ENCODE peak calls at places on chromosome 1, in four cellular contexts. One of them, this sample, is unnamed.

GRCh38 chr1:247906504-247907047 is 11.2 kb downstream of the OR2W3 start:
- DNase-seq in activated CD4-positive, alpha-beta T cell treated with anti-CD3 and anti-CD28 coated beads for 1 hour: no peak
- DNase-seq in stimulated activated CD4-positive, alpha-beta T cell treated with anti-CD3 and anti-CD28 coated beads, Interleukin-12 subunit alpha, Interleukin-12 subunit beta, amount 100 ng/mL, for 4 hours: peak
- DNase-seq in GM04504: no peak
- DNase-seq in this sample: no peak

GRCh38 chr1:97356309-97356708 is 564.5 kb downstream of the DPYD start:
- DNase-seq in activated CD4-positive, alpha-beta T cell treated with anti-CD3 and anti-CD28 coated beads for 1 hour: no peak
- DNase-seq in stimulated activated CD4-positive, alpha-beta T cell treated with anti-CD3 and anti-CD28 coated beads, Interleukin-12 subunit alpha, Interleukin-12 subunit beta, amount 100 ng/mL, for 4 hours: no peak
- DNase-seq in GM04504: no peak
- DNase-seq in this sample: no peak

GRCh38 chr1:91742848-91743292 is 143.1 kb downstream of the TGFBR3 start:
- DNase-seq in activated CD4-positive, alpha-beta T cell treated with anti-CD3 and anti-CD28 coated beads for 1 hour: no peak
- DNase-seq in stimulated activated CD4-positive, alpha-beta T cell treated with anti-CD3 and anti-CD28 coated beads, Interleukin-12 subunit alpha, Interleukin-12 subunit beta, amount 100 ng/mL, for 4 hours: no peak
- DNase-seq in GM04504: no peak
- DNase-seq in this sample: no peak

GRCh38 chr1:31273619-31274018 is 23.0 kb downstream of the SNRNP40 start:
- DNase-seq in activated CD4-positive, alpha-beta T cell treated with anti-CD3 and anti-CD28 coated beads for 1 hour: no peak
- DNase-seq in stimulated activated CD4-positive, alpha-beta T cell treated with anti-CD3 and anti-CD28 coated beads, Interleukin-12 subunit alpha, Interleukin-12 subunit beta, amount 100 ng/mL, for 4 hours: no peak
- DNase-seq in GM04504: no peak
- DNase-seq in this sample: no peak

GRCh38 chr1:93595266-93595665 is 86.4 kb downstream of the BCAR3 start:
- DNase-seq in activated CD4-positive, alpha-beta T cell treated with anti-CD3 and anti-CD28 coated beads for 1 hour: no peak
- DNase-seq in stimulated activated CD4-positive, alpha-beta T cell treated with anti-CD3 and anti-CD28 coated beads, Interleukin-12 subunit alpha, Interleukin-12 subunit beta, amount 100 ng/mL, for 4 hours: no peak
- DNase-seq in GM04504: peak
- DNase-seq in this sample: no peak

GRCh38 chr1:178587975-178588374 is 75.1 kb downstream of the TEX35 start:
- DNase-seq in activated CD4-positive, alpha-beta T cell treated with anti-CD3 and anti-CD28 coated beads for 1 hour: no peak
- DNase-seq in stimulated activated CD4-positive, alpha-beta T cell treated with anti-CD3 and anti-CD28 coated beads, Interleukin-12 subunit alpha, Interleukin-12 subunit beta, amount 100 ng/mL, for 4 hours: no peak
- DNase-seq in GM04504: no peak
- DNase-seq in this sample: no peak

GRCh38 chr1:16724718-16725438 is 15.4 kb upstream of the RNU1-4 start:
- DNase-seq in activated CD4-positive, alpha-beta T cell treated with anti-CD3 and anti-CD28 coated beads for 1 hour: no peak
- DNase-seq in stimulated activated CD4-positive, alpha-beta T cell treated with anti-CD3 and anti-CD28 coated beads, Interleukin-12 subunit alpha, Interleukin-12 subunit beta, amount 100 ng/mL, for 4 hours: no peak
- DNase-seq in GM04504: no peak
- DNase-seq in this sample: peak

GRCh38 chr1:114231301-114231700 is 77.6 kb upstream of the SYT6 start:
- DNase-seq in activated CD4-positive, alpha-beta T cell treated with anti-CD3 and anti-CD28 coated beads for 1 hour: no peak
- DNase-seq in stimulated activated CD4-positive, alpha-beta T cell treated with anti-CD3 and anti-CD28 coated beads, Interleukin-12 subunit alpha, Interleukin-12 subunit beta, amount 100 ng/mL, for 4 hours: no peak
- DNase-seq in GM04504: no peak
- DNase-seq in this sample: no peak

GRCh38 chr1:239233626-239234025 is 152.7 kb upstream of the CHRM3 start:
- DNase-seq in activated CD4-positive, alpha-beta T cell treated with anti-CD3 and anti-CD28 coated beads for 1 hour: no peak
- DNase-seq in stimulated activated CD4-positive, alpha-beta T cell treated with anti-CD3 and anti-CD28 coated beads, Interleukin-12 subunit alpha, Interleukin-12 subunit beta, amount 100 ng/mL, for 4 hours: no peak
- DNase-seq in GM04504: no peak
- DNase-seq in this sample: no peak

GRCh38 chr1:17258116-17258757 is 9.3 kb downstream of the PADI3 start:
- DNase-seq in activated CD4-positive, alpha-beta T cell treated with anti-CD3 and anti-CD28 coated beads for 1 hour: no peak
- DNase-seq in stimulated activated CD4-positive, alpha-beta T cell treated with anti-CD3 and anti-CD28 coated beads, Interleukin-12 subunit alpha, Interleukin-12 subunit beta, amount 100 ng/mL, for 4 hours: no peak
- DNase-seq in GM04504: no peak
- DNase-seq in this sample: no peak

GRCh38 chr1:233075045-233075444 is 124.6 kb downstream of the NTPCR start:
- DNase-seq in activated CD4-positive, alpha-beta T cell treated with anti-CD3 and anti-CD28 coated beads for 1 hour: no peak
- DNase-seq in stimulated activated CD4-positive, alpha-beta T cell treated with anti-CD3 and anti-CD28 coated beads, Interleukin-12 subunit alpha, Interleukin-12 subunit beta, amount 100 ng/mL, for 4 hours: no peak
- DNase-seq in GM04504: peak
- DNase-seq in this sample: no peak

GRCh38 chr1:107858323-107858722 is 106.7 kb downstream of the VAV3 start:
- DNase-seq in activated CD4-positive, alpha-beta T cell treated with anti-CD3 and anti-CD28 coated beads for 1 hour: no peak
- DNase-seq in stimulated activated CD4-positive, alpha-beta T cell treated with anti-CD3 and anti-CD28 coated beads, Interleukin-12 subunit alpha, Interleukin-12 subunit beta, amount 100 ng/mL, for 4 hours: no peak
- DNase-seq in GM04504: no peak
- DNase-seq in this sample: no peak

This sample was measured in type B pancreatic cell.